ENCODE peak calls at places on chromosome 14, in six cellular contexts. Y is neuronal stem cell; L is CD8-positive, alpha-beta T cell; J is brain microvascular endothelial cell; I is cardiac muscle cell; R is central memory CD4-positive, alpha-beta T cell. N is an unnamed sample.

GRCh38 chr14:91586451-91586850 is 76.3 kb upstream of the PPP4R3A start:
- DNase-seq in Y (no peak), R (no peak), L (no peak), I (no peak), J (no peak), N (no peak)

GRCh38 chr14:61653507-61653906 is 41.8 kb upstream of the HIF1A start:
- DNase-seq in J (peak), Y (no peak), L (no peak), I (peak), R (no peak), N (no peak)

GRCh38 chr14:69780092-69780491 is 13.2 kb downstream of the SRSF5 start:
- DNase-seq in I (no peak), J (no peak), L (no peak), Y (no peak), R (no peak), N (no peak)

GRCh38 chr14:36504805-36505192 is 15.2 kb downstream of the NKX2-1 start:
- DNase-seq in I (no peak), Y (no peak), R (no peak), J (no peak), L (no peak), N (no peak)

GRCh38 chr14:105700622-105701288 is 174.4 kb downstream of the TMEM121 start:
- DNase-seq in R (no peak), J (no peak), Y (no peak), I (no peak), L (no peak), N (peak)

GRCh38 chr14:90750191-90750590 is 66.0 kb downstream of the TTC7B start:
- DNase-seq in Y (no peak), R (no peak), L (no peak), J (no peak), I (no peak), N (no peak)

GRCh38 chr14:60756847-60757246 is 22.3 kb downstream of the MNAT1 start:
- DNase-seq in J (no peak), Y (no peak), L (no peak), I (peak), R (no peak), N (no peak)

GRCh38 chr14:94768521-94769412 is 1.1 kb downstream of the GSC start:
- DNase-seq in I (peak), Y (no peak), L (no peak), R (peak), J (no peak), N (no peak)

GRCh38 chr14:85943187-85943586 is 413.2 kb downstream of the FLRT2 start:
- DNase-seq in I (no peak), R (no peak), Y (no peak), L (no peak), J (no peak), N (no peak)

GRCh38 chr14:30440986-30441385 is 118.0 kb upstream of the G2E3 start:
- DNase-seq in Y (no peak), J (no peak), R (no peak), I (no peak), L (no peak), N (no peak)

GRCh38 chr14:53355581-53356112 is 202.5 kb upstream of the DDHD1 start:
- DNase-seq in I (peak), Y (peak), J (peak), L (no peak), R (no peak), N (no peak)

GRCh38 chr14:104925941-104926609 is 1.4 kb downstream of the PLD4 start:
- DNase-seq in L (no peak), J (peak), Y (no peak), R (no peak), I (peak), N (no peak)

GRCh38 chr14:60757617-60758016 is 23.1 kb downstream of the MNAT1 start:
- DNase-seq in Y (no peak), R (no peak), J (no peak), L (no peak), I (peak), N (no peak)

GRCh38 chr14:57461777-57462320 is 31.8 kb downstream of the CCDC198 start:
- DNase-seq in J (no peak), Y (no peak), L (no peak), R (no peak), I (no peak), N (no peak)

GRCh38 chr14:43145361-43145760 is 1361.7 kb downstream of the FSCB start:
- DNase-seq in J (no peak), I (no peak), L (no peak), Y (no peak), R (no peak), N (no peak)

GRCh38 chr14:22544881-22545420 is 44.1 kb downstream of the DAD1 start:
- DNase-seq in I (no peak), Y (no peak), L (no peak), J (no peak), R (no peak), N (no peak)

N was measured in memory B cell.